ENCODE peak calls at places on chromosomes 5 and 9, in six cellular contexts. I is H1, F is K562, V is GM12878, O is HepG2, B is HCT116. P is an unnamed sample.
A peak's percentile ranks its signal among the peaks of the same experiment; 100 is the strongest.

GRCh38 chr5:149221326-149221725 is 50.3 kb upstream of the AFAP1L1 start:
- DNase-seq in I (no peak), F (no peak), V (no peak), O (peak; percentile 18), B (no peak), P (no peak)

GRCh38 chr9:13817754-13818278 is 496.1 kb downstream of the NFIB start:
- DNase-seq in I (no peak), F (no peak), V (no peak), O (no peak), B (no peak), P (no peak)

GRCh38 chr5:124065508-124065907 is 553.5 kb downstream of the CSNK1G3 start:
- DNase-seq in I (no peak), F (no peak), V (no peak), O (no peak), B (no peak), P (no peak)

GRCh38 chr9:90925581-90926257 is 124.1 kb downstream of the SYK start:
- DNase-seq in I (no peak), F (no peak), V (no peak), O (no peak), B (no peak), P (peak; percentile 33)

GRCh38 chr5:98258939-98259338 is 514.5 kb upstream of the RGMB start:
- DNase-seq in I (no peak), F (no peak), V (no peak), O (no peak), B (no peak), P (peak; percentile 36)

GRCh38 chr9:134840511-134840910 is 40.1 kb upstream of the FCN2 start:
- DNase-seq in I (no peak), F (no peak), V (no peak), O (no peak), B (no peak), P (no peak)

GRCh38 chr5:13814293-13814692 is 130.2 kb downstream of the DNAH5 start:
- DNase-seq in I (no peak), F (no peak), V (no peak), O (no peak), B (no peak), P (peak; percentile 25)

GRCh38 chr5:41087461-41087860 is 16.3 kb upstream of the MROH2B start:
- DNase-seq in I (no peak), F (no peak), V (no peak), O (no peak), B (no peak), P (no peak)

GRCh38 chr5:10633271-10634049 is 69.6 kb downstream of the ANKRD33B start:
- DNase-seq in I (no peak), F (no peak), V (no peak), O (no peak), B (no peak), P (no peak)

GRCh38 chr9:88746029-88746743 is 211.2 kb downstream of the NXNL2 start:
- DNase-seq in I (no peak), F (no peak), V (no peak), O (no peak), B (no peak), P (no peak)

GRCh38 chr9:74920944-74921626 is 31.6 kb downstream of the C9orf40 start:
- DNase-seq in I (no peak), F (no peak), V (no peak), O (no peak), B (no peak), P (no peak)

GRCh38 chr5:2732850-2733249 is 18.6 kb downstream of the IRX2 start:
- DNase-seq in I (no peak), F (no peak), V (no peak), O (no peak), B (no peak), P (no peak)

GRCh38 chr9:109619310-109619709 is 121.2 kb upstream of the PTPN3 start:
- DNase-seq in I (no peak), F (no peak), V (no peak), O (no peak), B (no peak), P (no peak)

GRCh38 chr5:23208959-23209431 is 298.4 kb upstream of the PRDM9 start:
- DNase-seq in I (peak; percentile 51), F (peak; percentile 46), V (peak; percentile 9), O (peak; percentile 39), B (no peak), P (peak; percentile 45)

GRCh38 chr5:58040044-58040443 is 419.8 kb downstream of the PLK2 start:
- DNase-seq in I (no peak), F (no peak), V (no peak), O (no peak), B (no peak), P (no peak)

GRCh38 chr5:40033411-40033810 is 608.6 kb upstream of the DAB2 start:
- DNase-seq in I (no peak), F (no peak), V (peak; percentile 3), O (no peak), B (no peak), P (no peak)

GRCh38 chr5:2238732-2239131 is 356.0 kb upstream of the IRX4 start:
- DNase-seq in I (no peak), F (no peak), V (no peak), O (no peak), B (no peak), P (no peak)

GRCh38 chr5:81747030-81747429 is 3.9 kb downstream of the SSBP2 start:
- DNase-seq in I (no peak), F (no peak), V (no peak), O (no peak), B (no peak), P (no peak)

GRCh38 chr5:139358064-139358463 is 16.4 kb downstream of the PAIP2 start:
- DNase-seq in I (no peak), F (no peak), V (no peak), O (no peak), B (no peak), P (no peak)

GRCh38 chr9:70924905-70925547 is 196.4 kb downstream of the TRPM3 start:
- DNase-seq in I (no peak), F (peak; percentile 37), V (no peak), O (peak; percentile 56), B (peak; percentile 48), P (peak; percentile 27)
- TF ChIP-seq JUND in I (no peak), F (no peak), V (no peak), O (no peak), B (no peak), P (no peak)

GRCh38 chr9:114051281-114051680 is 26.8 kb downstream of the AMBP start:
- DNase-seq in I (no peak), F (no peak), V (no peak), O (no peak), B (no peak), P (no peak)

GRCh38 chr9:114051706-114052105 is 26.4 kb downstream of the AMBP start:
- DNase-seq in I (no peak), F (no peak), V (no peak), O (no peak), B (no peak), P (no peak)

GRCh38 chr9:114055061-114055460 is 23.0 kb downstream of the AMBP start:
- DNase-seq in I (peak; percentile 41), F (no peak), V (no peak), O (no peak), B (no peak), P (no peak)

GRCh38 chr9:114054191-114054690 is 23.9 kb downstream of the AMBP start:
- DNase-seq in I (no peak), F (no peak), V (no peak), O (no peak), B (no peak), P (no peak)

GRCh38 chr9:114053246-114054005 is 24.7 kb downstream of the AMBP start:
- DNase-seq in I (peak; percentile 17), F (no peak), V (no peak), O (no peak), B (no peak), P (no peak)
- TF ChIP-seq JUND in I (no peak), F (no peak), V (no peak), O (no peak), B (no peak), P (no peak)

DNA sequence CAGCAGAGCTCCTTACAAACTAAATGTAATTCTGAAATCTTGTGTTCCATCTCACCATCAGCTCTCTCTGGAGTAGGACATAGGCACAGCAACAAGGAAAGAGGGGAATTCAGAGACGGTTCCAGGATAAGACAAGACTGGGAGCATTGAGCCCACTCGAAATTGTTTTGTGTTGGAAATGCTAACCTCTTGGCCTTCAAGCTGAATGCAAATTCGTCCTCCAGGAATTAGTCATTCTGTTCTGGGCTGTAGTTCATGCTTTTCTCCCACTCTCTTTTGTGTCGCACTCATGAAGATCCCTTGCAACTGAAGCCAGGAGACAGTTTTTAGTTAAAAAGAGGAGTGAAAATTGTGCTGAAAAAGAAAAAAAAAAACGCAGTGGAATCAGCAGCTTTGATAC is 121.7 kb upstream of the SEMA6A start:
- DNase-seq in I (no peak), F (no peak), V (no peak), O (no peak), B (no peak), P (no peak)
- TF ChIP-seq JUND in I (no peak), F (no peak), V (peak; percentile 83), O (no peak), B (no peak), P (no peak)

GRCh38 chr5:72108200-72109050 is 1.1 kb downstream of the MAP1B start:
- DNase-seq in I (peak; percentile 86), F (peak; percentile 87), V (no peak), O (peak; percentile 34), B (no peak), P (no peak)
- TF ChIP-seq JUND in I (no peak), F (peak; percentile 22), V (no peak), O (no peak), B (no peak), P (no peak)

DNA sequence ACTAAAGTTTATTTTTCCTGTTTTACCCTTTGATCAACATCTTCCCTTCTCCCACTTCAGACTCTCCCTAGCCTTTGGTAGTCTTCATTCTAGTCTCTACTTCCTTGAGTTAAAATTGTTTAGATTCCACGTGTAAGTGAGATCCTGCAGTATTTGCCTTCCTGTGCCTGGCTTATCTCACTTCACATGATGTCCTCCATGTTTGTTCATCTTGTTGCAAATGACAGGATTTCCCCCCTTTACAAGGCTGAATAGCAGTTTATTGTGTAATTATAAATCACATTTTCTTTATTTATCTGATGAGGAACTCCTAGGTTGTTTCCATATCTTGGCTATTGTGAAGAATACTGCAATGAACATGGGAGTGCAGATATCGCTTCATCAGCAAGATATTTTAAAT is 461.7 kb downstream of the CHSY3 start:
- DNase-seq in I (no peak), F (no peak), V (no peak), O (no peak), B (no peak), P (no peak)
- TF ChIP-seq JUND in I (no peak), F (no peak), V (no peak), O (no peak), B (no peak), P (no peak)

DNA sequence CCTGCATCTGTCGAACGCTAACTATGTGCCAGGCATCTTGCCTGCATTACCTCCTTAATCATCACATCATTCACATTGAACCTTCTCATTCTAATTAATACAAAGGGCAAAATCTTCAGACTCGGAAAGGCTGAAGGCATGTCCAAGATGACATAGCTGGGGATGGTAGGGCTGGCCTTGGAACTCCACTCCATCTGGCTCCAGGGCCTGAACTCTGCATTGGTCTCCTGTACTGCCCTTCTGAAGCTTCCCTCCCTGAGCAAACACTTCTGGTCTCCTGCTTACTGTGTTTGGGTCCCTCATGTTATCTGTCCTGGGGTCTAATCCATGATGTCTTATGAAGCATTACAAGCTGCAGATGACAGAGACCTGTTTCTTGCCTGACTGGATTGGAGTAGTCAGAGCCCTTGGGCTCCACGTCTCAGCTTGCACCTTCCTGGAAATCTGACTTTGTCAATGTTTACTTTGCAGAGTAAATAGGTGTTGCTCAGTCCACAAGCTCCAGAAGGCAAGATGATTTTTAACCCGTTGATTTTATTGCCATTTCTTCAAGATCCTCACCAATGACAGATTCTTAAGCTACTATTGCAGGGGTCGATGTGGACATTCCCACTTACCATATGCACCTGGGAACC is 106.1 kb downstream of the GALNT10 start:
- DNase-seq in I (no peak), F (no peak), V (no peak), O (no peak), B (no peak), P (peak; percentile 96)
- TF ChIP-seq JUND in I (no peak), F (no peak), V (no peak), O (no peak), B (no peak), P (peak; percentile 61)

P was measured in T47D.